ENCODE peak calls at places on chromosome 12, in six cellular contexts. One of them, this sample, is unnamed.

GRCh38 chr12:91441996-91442395 is 259.4 kb upstream of the DCN start:
- DNase-seq in HepG2: no peak
- DNase-seq in GM12878: no peak
- DNase-seq in K562: no peak
- DNase-seq in SK-N-SH: no peak
- DNase-seq in H1: no peak
- DNase-seq in this sample: no peak

GRCh38 chr12:108355069-108355468 is 16.0 kb upstream of the CMKLR1 start:
- DNase-seq in GM12878: no peak
- DNase-seq in SK-N-SH: no peak
- DNase-seq in H1: no peak
- DNase-seq in K562: no peak
- DNase-seq in HepG2: no peak
- DNase-seq in this sample: no peak

GRCh38 chr12:111320233-111321050 is 48.5 kb downstream of the PHETA1 start:
- DNase-seq in GM12878: no peak
- DNase-seq in HepG2: no peak
- DNase-seq in H1: no peak
- DNase-seq in K562: no peak
- DNase-seq in SK-N-SH: no peak
- DNase-seq in this sample: no peak

GRCh38 chr12:57268264-57268663 is 17.3 kb upstream of the STAC3 start:
- DNase-seq in GM12878: no peak
- DNase-seq in K562: no peak
- DNase-seq in HepG2: no peak
- DNase-seq in H1: no peak
- DNase-seq in SK-N-SH: no peak
- DNase-seq in this sample: peak

GRCh38 chr12:59780605-59781135 is 184.8 kb downstream of the SLC16A7 start:
- DNase-seq in HepG2: peak
- DNase-seq in H1: no peak
- DNase-seq in GM12878: no peak
- DNase-seq in K562: no peak
- DNase-seq in SK-N-SH: no peak
- DNase-seq in this sample: peak

GRCh38 chr12:132197581-132198281 is 53.5 kb downstream of the NOC4L start:
- DNase-seq in K562: no peak
- DNase-seq in GM12878: no peak
- DNase-seq in H1: no peak
- DNase-seq in HepG2: no peak
- DNase-seq in SK-N-SH: no peak
- DNase-seq in this sample: no peak

GRCh38 chr12:131596115-131596514 is 114.8 kb upstream of the SFSWAP start:
- DNase-seq in GM12878: no peak
- DNase-seq in H1: no peak
- DNase-seq in HepG2: no peak
- DNase-seq in K562: no peak
- DNase-seq in SK-N-SH: no peak
- DNase-seq in this sample: no peak

GRCh38 chr12:98973395-98973794 is 328.3 kb downstream of the APAF1 start:
- DNase-seq in K562: no peak
- DNase-seq in H1: no peak
- DNase-seq in GM12878: no peak
- DNase-seq in SK-N-SH: no peak
- DNase-seq in HepG2: no peak
- DNase-seq in this sample: peak

GRCh38 chr12:6866920-6867406 is 368 bp upstream of the TPI1 start:
- DNase-seq in GM12878: no peak
- DNase-seq in H1: peak
- DNase-seq in HepG2: no peak
- DNase-seq in SK-N-SH: no peak
- DNase-seq in K562: no peak
- DNase-seq in this sample: no peak

GRCh38 chr12:55629058-55629841 is 7.4 kb upstream of the OR10P1 start:
- DNase-seq in HepG2: no peak
- DNase-seq in H1: no peak
- DNase-seq in K562: no peak
- DNase-seq in GM12878: no peak
- DNase-seq in SK-N-SH: no peak
- DNase-seq in this sample: no peak

GRCh38 chr12:15779925-15780324 is 9.3 kb downstream of the EPS8 start:
- DNase-seq in GM12878: no peak
- DNase-seq in H1: no peak
- DNase-seq in HepG2: no peak
- DNase-seq in SK-N-SH: no peak
- DNase-seq in K562: no peak
- DNase-seq in this sample: no peak

GRCh38 chr12:51888316-51889215 is 663 bp downstream of the ANKRD33 start:
- DNase-seq in SK-N-SH: peak
- DNase-seq in H1: no peak
- DNase-seq in K562: no peak
- DNase-seq in HepG2: no peak
- DNase-seq in GM12878: no peak
- DNase-seq in this sample: no peak

GRCh38 chr12:113724703-113725556 is 241.2 kb downstream of the RBM19 start:
- DNase-seq in GM12878: no peak
- DNase-seq in K562: peak
- DNase-seq in SK-N-SH: peak
- DNase-seq in H1: no peak
- DNase-seq in HepG2: no peak
- DNase-seq in this sample: no peak

GRCh38 chr12:69519871-69520270 is 49.7 kb downstream of the FRS2 start:
- DNase-seq in H1: no peak
- DNase-seq in GM12878: no peak
- DNase-seq in SK-N-SH: no peak
- DNase-seq in HepG2: no peak
- DNase-seq in K562: no peak
- DNase-seq in this sample: no peak

GRCh38 chr12:1611775-1612174 is 17.3 kb upstream of the WNT5B start:
- DNase-seq in H1: no peak
- DNase-seq in SK-N-SH: no peak
- DNase-seq in GM12878: no peak
- DNase-seq in HepG2: no peak
- DNase-seq in K562: no peak
- DNase-seq in this sample: no peak

GRCh38 chr12:15664491-15664890 is 124.7 kb downstream of the EPS8 start:
- DNase-seq in GM12878: no peak
- DNase-seq in H1: no peak
- DNase-seq in SK-N-SH: no peak
- DNase-seq in K562: no peak
- DNase-seq in HepG2: no peak
- DNase-seq in this sample: peak

GRCh38 chr12:23771230-23771949 is 178.1 kb downstream of the SOX5 start:
- DNase-seq in K562: no peak
- DNase-seq in H1: no peak
- DNase-seq in HepG2: peak
- DNase-seq in GM12878: no peak
- DNase-seq in SK-N-SH: no peak
- DNase-seq in this sample: no peak

GRCh38 chr12:66149702-66150398 is 19.3 kb upstream of the LLPH start:
- DNase-seq in HepG2: no peak
- DNase-seq in H1: no peak
- DNase-seq in K562: no peak
- DNase-seq in SK-N-SH: no peak
- DNase-seq in GM12878: no peak
- DNase-seq in this sample: no peak

GRCh38 chr12:6538420-6539275 is 4.3 kb downstream of the GAPDH start:
- DNase-seq in GM12878: no peak
- DNase-seq in H1: no peak
- DNase-seq in SK-N-SH: peak
- DNase-seq in HepG2: peak
- DNase-seq in K562: no peak
- DNase-seq in this sample: peak

GRCh38 chr12:114984641-114985041 is 300.7 kb upstream of the TBX3 start:
- DNase-seq in SK-N-SH: no peak
- DNase-seq in H1: no peak
- DNase-seq in K562: no peak
- DNase-seq in GM12878: no peak
- DNase-seq in HepG2: no peak
- DNase-seq in this sample: no peak

GRCh38 chr12:87779858-87780498 is 249.2 kb downstream of the C12orf50 start:
- DNase-seq in GM12878: no peak
- DNase-seq in SK-N-SH: no peak
- DNase-seq in HepG2: no peak
- DNase-seq in H1: no peak
- DNase-seq in K562: no peak
- DNase-seq in this sample: peak

GRCh38 chr12:132847363-132848356 is 19.0 kb upstream of the GOLGA3 start:
- DNase-seq in HepG2: no peak
- DNase-seq in GM12878: no peak
- DNase-seq in SK-N-SH: no peak
- DNase-seq in K562: no peak
- DNase-seq in H1: peak
- DNase-seq in this sample: no peak

GRCh38 chr12:843609-844008 is 91.2 kb downstream of the WNK1 start:
- DNase-seq in SK-N-SH: no peak
- DNase-seq in K562: no peak
- DNase-seq in HepG2: no peak
- DNase-seq in H1: no peak
- DNase-seq in GM12878: no peak
- DNase-seq in this sample: no peak

GRCh38 chr12:107144990-107145389 is 51.6 kb upstream of the CRY1 start:
- DNase-seq in GM12878: no peak
- DNase-seq in SK-N-SH: no peak
- DNase-seq in HepG2: no peak
- DNase-seq in K562: no peak
- DNase-seq in H1: no peak
- DNase-seq in this sample: no peak

GRCh38 chr12:105738036-105738435 is 400.7 kb downstream of the NUAK1 start:
- DNase-seq in H1: no peak
- DNase-seq in HepG2: no peak
- DNase-seq in K562: no peak
- DNase-seq in SK-N-SH: no peak
- DNase-seq in GM12878: no peak
- DNase-seq in this sample: no peak

GRCh38 chr12:104969328-104969727 is 11.2 kb upstream of the SLC41A2 start:
- DNase-seq in GM12878: no peak
- DNase-seq in K562: no peak
- DNase-seq in H1: no peak
- DNase-seq in SK-N-SH: no peak
- DNase-seq in HepG2: no peak
- DNase-seq in this sample: no peak

GRCh38 chr12:58745348-58746125 is 174.8 kb downstream of the LRIG3 start:
- DNase-seq in K562: no peak
- DNase-seq in H1: no peak
- DNase-seq in HepG2: no peak
- DNase-seq in GM12878: no peak
- DNase-seq in SK-N-SH: no peak
- DNase-seq in this sample: no peak

GRCh38 chr12:26034371-26035142 is 76.1 kb downstream of the RASSF8 start:
- DNase-seq in GM12878: no peak
- DNase-seq in HepG2: no peak
- DNase-seq in K562: no peak
- DNase-seq in SK-N-SH: no peak
- DNase-seq in H1: no peak
- DNase-seq in this sample: no peak

GRCh38 chr12:93198086-93198485 is 179.6 kb upstream of the NUDT4 start:
- DNase-seq in GM12878: no peak
- DNase-seq in SK-N-SH: no peak
- DNase-seq in K562: no peak
- DNase-seq in H1: no peak
- DNase-seq in HepG2: peak
- DNase-seq in this sample: peak

GRCh38 chr12:105228494-105228893 is 7.5 kb downstream of the APPL2 start:
- DNase-seq in H1: no peak
- DNase-seq in HepG2: no peak
- DNase-seq in SK-N-SH: no peak
- DNase-seq in GM12878: no peak
- DNase-seq in K562: no peak
- DNase-seq in this sample: no peak

GRCh38 chr12:114414031-114414865 is 8.3 kb upstream of the TBX5 start:
- DNase-seq in GM12878: no peak
- DNase-seq in K562: no peak
- DNase-seq in HepG2: no peak
- DNase-seq in H1: no peak
- DNase-seq in SK-N-SH: no peak
- DNase-seq in this sample: no peak

GRCh38 chr12:97545804-97546203 is 83.2 kb downstream of the RMST start:
- DNase-seq in HepG2: no peak
- DNase-seq in GM12878: no peak
- DNase-seq in H1: no peak
- DNase-seq in SK-N-SH: no peak
- DNase-seq in K562: no peak
- DNase-seq in this sample: no peak
- TF ChIP-seq CHD2 in HepG2: no peak
- TF ChIP-seq CHD2 in GM12878: no peak
- TF ChIP-seq CHD2 in H1: no peak
- TF ChIP-seq CHD2 in SK-N-SH: no peak
- TF ChIP-seq CHD2 in K562: no peak
- TF ChIP-seq CHD2 in this sample: no peak

DNA sequence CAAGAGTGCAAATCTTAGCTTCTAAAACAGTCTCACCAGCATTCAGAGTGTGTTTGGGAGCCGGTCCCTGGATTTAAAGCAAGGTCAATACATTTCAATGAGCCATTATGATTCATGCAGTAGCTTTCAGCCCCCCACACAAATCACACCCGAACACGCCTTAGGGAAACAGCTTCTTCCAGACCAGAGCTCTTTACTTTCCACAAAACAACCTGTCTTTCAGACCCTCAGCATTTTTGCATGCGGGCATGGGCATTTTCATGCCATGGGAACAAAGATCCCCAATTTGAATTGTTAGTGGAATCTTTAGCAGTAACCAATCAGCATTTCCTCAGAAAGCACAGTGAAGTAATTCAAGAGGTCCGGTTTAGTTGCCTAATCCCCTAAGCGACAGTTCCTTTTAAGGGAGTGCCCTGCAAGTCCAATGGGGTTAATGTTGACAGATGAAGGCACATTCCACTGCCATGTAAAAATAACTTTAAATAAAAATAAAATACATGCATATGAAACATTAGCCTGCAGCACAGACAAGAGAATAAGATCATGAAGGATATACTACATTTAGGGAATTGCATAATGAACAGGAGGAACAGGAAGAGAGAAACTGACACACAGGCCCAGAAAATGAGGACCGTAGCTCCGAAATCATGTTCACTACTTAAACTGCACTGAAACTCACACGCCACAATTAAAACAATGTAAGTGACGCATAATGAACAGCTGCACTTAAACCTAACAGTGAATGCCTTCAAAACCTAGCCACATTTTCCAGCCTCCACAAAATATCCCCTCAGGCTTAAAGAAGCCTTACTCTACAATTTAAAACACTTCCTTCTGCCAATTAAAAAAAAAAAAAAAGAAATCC is 4.0 kb downstream of the VPS37B start:
- DNase-seq in GM12878: no peak
- DNase-seq in H1: no peak
- DNase-seq in K562: no peak
- DNase-seq in SK-N-SH: no peak
- DNase-seq in HepG2: no peak
- DNase-seq in this sample: peak
- H3K4me2 ChIP-seq in GM12878: peak
- H3K4me2 ChIP-seq in H1: peak
- H3K4me2 ChIP-seq in K562: peak
- H3K4me2 ChIP-seq in SK-N-SH: no peak
- H3K4me2 ChIP-seq in HepG2: peak
- H3K4me2 ChIP-seq in this sample: peak

GRCh38 chr12:121982950-121983349 is 38.7 kb upstream of the BCL7A start:
- DNase-seq in K562: no peak
- DNase-seq in GM12878: no peak
- DNase-seq in SK-N-SH: no peak
- DNase-seq in H1: no peak
- DNase-seq in HepG2: no peak
- DNase-seq in this sample: no peak
- TF ChIP-seq CHD2 in K562: no peak
- TF ChIP-seq CHD2 in GM12878: no peak
- TF ChIP-seq CHD2 in SK-N-SH: no peak
- TF ChIP-seq CHD2 in H1: no peak
- TF ChIP-seq CHD2 in HepG2: no peak
- TF ChIP-seq CHD2 in this sample: no peak

GRCh38 chr12:53413485-53414215 is 10.0 kb upstream of the AMHR2 start:
- DNase-seq in HepG2: no peak
- DNase-seq in GM12878: no peak
- DNase-seq in H1: no peak
- DNase-seq in SK-N-SH: no peak
- DNase-seq in K562: no peak
- DNase-seq in this sample: no peak
- H3K4me2 ChIP-seq in HepG2: no peak
- H3K4me2 ChIP-seq in GM12878: peak
- H3K4me2 ChIP-seq in H1: no peak
- H3K4me2 ChIP-seq in SK-N-SH: peak
- H3K4me2 ChIP-seq in K562: no peak
- H3K4me2 ChIP-seq in this sample: no peak

This sample was measured in A549.